ENCODE peak calls at places on chromosomes 4 and X, in eight cellular contexts. One of them, this sample, is unnamed.

GRCh38 chr4:15164571-15164970 is 162.3 kb downstream of the CPEB2 start:
- DNase-seq in neural crest cell: no peak
- DNase-seq in activated CD4-positive, alpha-beta T cell treated with anti-CD3 and anti-CD28 coated beads for 1 hour: no peak
- DNase-seq in right lobe of liver: no peak
- DNase-seq in A549: no peak
- DNase-seq in T follicular helper cell: no peak
- DNase-seq in NCI-H2171 treated with DMSO at 0.1 percent for 48 hours: no peak
- DNase-seq in MCF 10A: peak; percentile 20
- DNase-seq in this sample: no peak

GRCh38 chr4:10354746-10355145 is 102.5 kb downstream of the ZNF518B start:
- DNase-seq in A549: no peak
- DNase-seq in right lobe of liver: no peak
- DNase-seq in neural crest cell: no peak
- DNase-seq in NCI-H2171 treated with DMSO at 0.1 percent for 48 hours: no peak
- DNase-seq in activated CD4-positive, alpha-beta T cell treated with anti-CD3 and anti-CD28 coated beads for 1 hour: no peak
- DNase-seq in MCF 10A: no peak
- DNase-seq in T follicular helper cell: no peak
- DNase-seq in this sample: no peak

GRCh38 chrX:69507500-69507789 is 3.3 kb downstream of the NALF2 start:
- DNase-seq in A549: no peak
- DNase-seq in NCI-H2171 treated with DMSO at 0.1 percent for 48 hours: no peak
- DNase-seq in activated CD4-positive, alpha-beta T cell treated with anti-CD3 and anti-CD28 coated beads for 1 hour: no peak
- DNase-seq in MCF 10A: no peak
- DNase-seq in T follicular helper cell: no peak
- DNase-seq in right lobe of liver: no peak
- DNase-seq in neural crest cell: no peak
- DNase-seq in this sample: no peak

GRCh38 chrX:20595928-20596550 is 329.3 kb upstream of the RPS6KA3 start:
- DNase-seq in A549: no peak
- DNase-seq in T follicular helper cell: no peak
- DNase-seq in activated CD4-positive, alpha-beta T cell treated with anti-CD3 and anti-CD28 coated beads for 1 hour: no peak
- DNase-seq in MCF 10A: peak; percentile 52
- DNase-seq in NCI-H2171 treated with DMSO at 0.1 percent for 48 hours: no peak
- DNase-seq in right lobe of liver: no peak
- DNase-seq in neural crest cell: no peak
- DNase-seq in this sample: no peak

GRCh38 chrX:12975999-12976558 is 1.2 kb downstream of the TMSB4X start:
- DNase-seq in A549: peak; percentile 55
- DNase-seq in MCF 10A: peak; percentile 46
- DNase-seq in NCI-H2171 treated with DMSO at 0.1 percent for 48 hours: peak; percentile 39
- DNase-seq in neural crest cell: peak; percentile 25
- DNase-seq in activated CD4-positive, alpha-beta T cell treated with anti-CD3 and anti-CD28 coated beads for 1 hour: no peak
- DNase-seq in right lobe of liver: peak; percentile 54
- DNase-seq in T follicular helper cell: no peak
- DNase-seq in this sample: no peak

GRCh38 chr4:185513489-185514181 is 21.7 kb downstream of the PDLIM3 start:
- DNase-seq in activated CD4-positive, alpha-beta T cell treated with anti-CD3 and anti-CD28 coated beads for 1 hour: no peak
- DNase-seq in right lobe of liver: peak; percentile 88
- DNase-seq in A549: no peak
- DNase-seq in T follicular helper cell: no peak
- DNase-seq in neural crest cell: no peak
- DNase-seq in NCI-H2171 treated with DMSO at 0.1 percent for 48 hours: no peak
- DNase-seq in MCF 10A: no peak
- DNase-seq in this sample: no peak

GRCh38 chr4:1305261-1305711 is 15.6 kb downstream of the MAEA start:
- DNase-seq in neural crest cell: no peak
- DNase-seq in activated CD4-positive, alpha-beta T cell treated with anti-CD3 and anti-CD28 coated beads for 1 hour: no peak
- DNase-seq in A549: no peak
- DNase-seq in NCI-H2171 treated with DMSO at 0.1 percent for 48 hours: no peak
- DNase-seq in MCF 10A: no peak
- DNase-seq in T follicular helper cell: no peak
- DNase-seq in right lobe of liver: no peak
- DNase-seq in this sample: no peak

GRCh38 chr4:1518997-1519700 is 112.9 kb upstream of the NKX1-1 start:
- DNase-seq in MCF 10A: no peak
- DNase-seq in activated CD4-positive, alpha-beta T cell treated with anti-CD3 and anti-CD28 coated beads for 1 hour: no peak
- DNase-seq in neural crest cell: no peak
- DNase-seq in A549: no peak
- DNase-seq in right lobe of liver: no peak
- DNase-seq in NCI-H2171 treated with DMSO at 0.1 percent for 48 hours: no peak
- DNase-seq in T follicular helper cell: no peak
- DNase-seq in this sample: no peak

GRCh38 chrX:2632533-2633504 is 58.3 kb upstream of the CD99 start:
- DNase-seq in NCI-H2171 treated with DMSO at 0.1 percent for 48 hours: no peak
- DNase-seq in activated CD4-positive, alpha-beta T cell treated with anti-CD3 and anti-CD28 coated beads for 1 hour: no peak
- DNase-seq in T follicular helper cell: no peak
- DNase-seq in A549: no peak
- DNase-seq in MCF 10A: no peak
- DNase-seq in neural crest cell: no peak
- DNase-seq in right lobe of liver: no peak
- DNase-seq in this sample: no peak

This sample was measured in T47D.